ENCODE peak calls at places on chromosomes 4 and X, in seven cellular contexts. I, H, J, G, C, Q and Y are unnamed samples.

GRCh38 chr4:130056286-130056685 is 960.3 kb downstream of the C4orf33 start:
- DNase-seq in I (no peak), H (no peak), J (no peak), G (no peak), C (no peak), Q (no peak), Y (no peak)

GRCh38 chr4:134632056-134632455 is 430.5 kb upstream of the PABPC4L start:
- DNase-seq in I (no peak), H (no peak), J (no peak), G (no peak), C (no peak), Q (no peak), Y (no peak)

GRCh38 chr4:174561556-174561955 is 39.3 kb upstream of the HPGD start:
- DNase-seq in I (no peak), H (no peak), J (no peak), G (no peak), C (no peak), Q (no peak), Y (no peak)

GRCh38 chrX:133191739-133192039 is 26.5 kb downstream of the TFDP3 start:
- DNase-seq in I (no peak), H (no peak), J (no peak), G (no peak), C (no peak), Q (no peak), Y (no peak)

GRCh38 chr4:85028910-85029309 is 62.4 kb upstream of the WDFY3 start:
- DNase-seq in I (no peak), H (no peak), J (no peak), G (no peak), C (no peak), Q (no peak), Y (no peak)

GRCh38 chr4:54091637-54092404 is 8.1 kb upstream of the GSX2 start:
- DNase-seq in I (no peak), H (no peak), J (no peak), G (peak; percentile 78), C (no peak), Q (peak; percentile 60), Y (peak; percentile 91)

GRCh38 chr4:100100985-100101384 is 89.3 kb downstream of the DDIT4L start:
- DNase-seq in I (no peak), H (no peak), J (no peak), G (no peak), C (no peak), Q (no peak), Y (no peak)

GRCh38 chr4:80017125-80017854 is 55.7 kb downstream of the ANTXR2 start:
- DNase-seq in I (no peak), H (no peak), J (no peak), G (no peak), C (no peak), Q (no peak), Y (no peak)

GRCh38 chr4:5979981-5980380 is 38.2 kb downstream of the C4orf50 start:
- DNase-seq in I (no peak), H (peak; percentile 77), J (no peak), G (no peak), C (peak; percentile 85), Q (no peak), Y (peak; percentile 63)

GRCh38 chr4:1775731-1776500 is 17.2 kb upstream of the FGFR3 start:
- DNase-seq in I (no peak), H (no peak), J (no peak), G (peak; percentile 80), C (no peak), Q (no peak), Y (no peak)

GRCh38 chr4:100494166-100494565 is 23.7 kb downstream of the EMCN start:
- DNase-seq in I (no peak), H (no peak), J (no peak), G (no peak), C (no peak), Q (no peak), Y (no peak)

GRCh38 chr4:98446499-98447375 is 185.6 kb downstream of the RAP1GDS1 start:
- DNase-seq in I (no peak), H (no peak), J (no peak), G (no peak), C (no peak), Q (peak; percentile 50), Y (no peak)

GRCh38 chr4:72951147-72951546 is 118.4 kb downstream of the COX18 start:
- DNase-seq in I (no peak), H (no peak), J (no peak), G (no peak), C (no peak), Q (no peak), Y (no peak)

GRCh38 chr4:26235500-26235899 is 85.3 kb upstream of the RBPJ start:
- DNase-seq in I (no peak), H (no peak), J (no peak), G (peak; percentile 11), C (no peak), Q (no peak), Y (no peak)

GRCh38 chr4:176837176-176837915 is 44.6 kb upstream of the VEGFC start:
- DNase-seq in I (no peak), H (no peak), J (no peak), G (no peak), C (no peak), Q (no peak), Y (no peak)

GRCh38 chrX:1212532-1212931 is at the start of gene CRLF2:
- DNase-seq in I (no peak), H (no peak), J (no peak), G (no peak), C (no peak), Q (no peak), Y (no peak)

GRCh38 chr4:186486172-186486571 is 69.2 kb downstream of the MTNR1A start:
- DNase-seq in I (no peak), H (no peak), J (no peak), G (peak; percentile 3), C (no peak), Q (no peak), Y (no peak)

GRCh38 chr4:37628977-37629609 is 57.1 kb downstream of the RELL1 start:
- DNase-seq in I (no peak), H (no peak), J (no peak), G (no peak), C (no peak), Q (no peak), Y (no peak)

GRCh38 chr4:74111990-74112389 is 13.0 kb upstream of the CXCL2 start:
- DNase-seq in I (no peak), H (no peak), J (no peak), G (peak; percentile 9), C (no peak), Q (no peak), Y (peak; percentile 67)

GRCh38 chr4:119585771-119586170 is 42.8 kb downstream of the PDE5A start:
- DNase-seq in I (no peak), H (no peak), J (no peak), G (no peak), C (no peak), Q (no peak), Y (no peak)

GRCh38 chr4:6668391-6668790 is 25.3 kb upstream of the S100P start:
- DNase-seq in I (no peak), H (no peak), J (no peak), G (no peak), C (no peak), Q (no peak), Y (no peak)

GRCh38 chr4:86496094-86497060 is 97.7 kb upstream of the PTPN13 start:
- DNase-seq in I (no peak), H (peak; percentile 15), J (no peak), G (no peak), C (peak; percentile 25), Q (peak; percentile 4), Y (no peak)

GRCh38 chrX:150352581-150352980 is 10.5 kb upstream of the MAMLD1 start:
- DNase-seq in I (no peak), H (no peak), J (no peak), G (no peak), C (no peak), Q (no peak), Y (no peak)

GRCh38 chr4:136383126-136383525 is 1149.2 kb downstream of the PCDH18 start:
- DNase-seq in I (no peak), H (no peak), J (no peak), G (no peak), C (no peak), Q (no peak), Y (no peak)

GRCh38 chr4:7335363-7336066 is 99.2 kb downstream of the PSAPL1 start:
- DNase-seq in I (peak; percentile 44), H (peak; percentile 88), J (no peak), G (peak; percentile 52), C (peak; percentile 91), Q (peak; percentile 60), Y (peak; percentile 93)

GRCh38 chr4:168605411-168605810 is 108.6 kb downstream of the PALLD start:
- DNase-seq in I (no peak), H (no peak), J (no peak), G (no peak), C (no peak), Q (no peak), Y (no peak)

GRCh38 chrX:96435636-96436035 is 249.0 kb upstream of the DIAPH2 start:
- DNase-seq in I (no peak), H (no peak), J (no peak), G (no peak), C (no peak), Q (no peak), Y (no peak)

GRCh38 chr4:82525287-82525898 is 36.4 kb downstream of the TMEM150C start:
- DNase-seq in I (no peak), H (no peak), J (no peak), G (no peak), C (no peak), Q (no peak), Y (no peak)